ENCODE peak calls at places on chromosomes 5 and 9, in six cellular contexts. One of them, this sample, is unnamed.

GRCh38 chr5:31470608-31471007 is 61.3 kb downstream of the DROSHA start:
- DNase-seq in fibroblast of mammary gland: peak
- DNase-seq in activated CD4-positive, alpha-beta T cell treated with anti-CD3 and anti-CD28 coated beads, Interleukin-2, amount 50 U/mL, for 1 hour: no peak
- DNase-seq in activated T-cell treated with anti-CD3 and anti-CD28 coated beads for 48 hours: no peak
- DNase-seq in NCI-H69: no peak
- DNase-seq in H9: no peak
- DNase-seq in this sample: peak

GRCh38 chr5:136364307-136364706 is 1.0 kb downstream of the TRPC7 start:
- DNase-seq in fibroblast of mammary gland: peak
- DNase-seq in activated CD4-positive, alpha-beta T cell treated with anti-CD3 and anti-CD28 coated beads, Interleukin-2, amount 50 U/mL, for 1 hour: no peak
- DNase-seq in activated T-cell treated with anti-CD3 and anti-CD28 coated beads for 48 hours: no peak
- DNase-seq in NCI-H69: peak
- DNase-seq in H9: no peak
- DNase-seq in this sample: no peak

GRCh38 chr9:130938652-130939404 is at the start of gene FIBCD1:
- DNase-seq in fibroblast of mammary gland: peak
- DNase-seq in activated CD4-positive, alpha-beta T cell treated with anti-CD3 and anti-CD28 coated beads, Interleukin-2, amount 50 U/mL, for 1 hour: no peak
- DNase-seq in activated T-cell treated with anti-CD3 and anti-CD28 coated beads for 48 hours: peak
- DNase-seq in NCI-H69: peak
- DNase-seq in H9: peak
- DNase-seq in this sample: peak

GRCh38 chr9:2026598-2026997 is 11.5 kb downstream of the SMARCA2 start:
- DNase-seq in fibroblast of mammary gland: no peak
- DNase-seq in activated CD4-positive, alpha-beta T cell treated with anti-CD3 and anti-CD28 coated beads, Interleukin-2, amount 50 U/mL, for 1 hour: no peak
- DNase-seq in activated T-cell treated with anti-CD3 and anti-CD28 coated beads for 48 hours: no peak
- DNase-seq in NCI-H69: no peak
- DNase-seq in H9: no peak
- DNase-seq in this sample: no peak

GRCh38 chr5:179486596-179487051 is 63.7 kb upstream of the RUFY1 start:
- DNase-seq in fibroblast of mammary gland: no peak
- DNase-seq in activated CD4-positive, alpha-beta T cell treated with anti-CD3 and anti-CD28 coated beads, Interleukin-2, amount 50 U/mL, for 1 hour: no peak
- DNase-seq in activated T-cell treated with anti-CD3 and anti-CD28 coated beads for 48 hours: no peak
- DNase-seq in NCI-H69: peak
- DNase-seq in H9: no peak
- DNase-seq in this sample: peak

GRCh38 chr5:82159014-82159413 is 119.1 kb downstream of the RPS23 start:
- DNase-seq in fibroblast of mammary gland: peak
- DNase-seq in activated CD4-positive, alpha-beta T cell treated with anti-CD3 and anti-CD28 coated beads, Interleukin-2, amount 50 U/mL, for 1 hour: no peak
- DNase-seq in activated T-cell treated with anti-CD3 and anti-CD28 coated beads for 48 hours: no peak
- DNase-seq in NCI-H69: no peak
- DNase-seq in H9: no peak
- DNase-seq in this sample: peak

GRCh38 chr5:151906246-151906645 is 18.4 kb downstream of the GLRA1 start:
- DNase-seq in fibroblast of mammary gland: no peak
- DNase-seq in activated CD4-positive, alpha-beta T cell treated with anti-CD3 and anti-CD28 coated beads, Interleukin-2, amount 50 U/mL, for 1 hour: no peak
- DNase-seq in activated T-cell treated with anti-CD3 and anti-CD28 coated beads for 48 hours: no peak
- DNase-seq in NCI-H69: peak
- DNase-seq in H9: no peak
- DNase-seq in this sample: peak

GRCh38 chr9:92064711-92065110 is 50.5 kb downstream of the SPTLC1 start:
- DNase-seq in fibroblast of mammary gland: peak
- DNase-seq in activated CD4-positive, alpha-beta T cell treated with anti-CD3 and anti-CD28 coated beads, Interleukin-2, amount 50 U/mL, for 1 hour: no peak
- DNase-seq in activated T-cell treated with anti-CD3 and anti-CD28 coated beads for 48 hours: no peak
- DNase-seq in NCI-H69: no peak
- DNase-seq in H9: no peak
- DNase-seq in this sample: peak

GRCh38 chr5:6202615-6203365 is 175.6 kb downstream of the MED10 start:
- DNase-seq in fibroblast of mammary gland: no peak
- DNase-seq in activated CD4-positive, alpha-beta T cell treated with anti-CD3 and anti-CD28 coated beads, Interleukin-2, amount 50 U/mL, for 1 hour: no peak
- DNase-seq in activated T-cell treated with anti-CD3 and anti-CD28 coated beads for 48 hours: no peak
- DNase-seq in NCI-H69: peak
- DNase-seq in H9: peak
- DNase-seq in this sample: no peak

GRCh38 chr9:36092509-36093215 is 43.9 kb upstream of the GLIPR2 start:
- DNase-seq in fibroblast of mammary gland: no peak
- DNase-seq in activated CD4-positive, alpha-beta T cell treated with anti-CD3 and anti-CD28 coated beads, Interleukin-2, amount 50 U/mL, for 1 hour: peak
- DNase-seq in activated T-cell treated with anti-CD3 and anti-CD28 coated beads for 48 hours: peak
- DNase-seq in NCI-H69: no peak
- DNase-seq in H9: no peak
- DNase-seq in this sample: no peak

GRCh38 chr5:17113174-17113941 is 104.1 kb upstream of the BASP1 start:
- DNase-seq in fibroblast of mammary gland: peak
- DNase-seq in activated CD4-positive, alpha-beta T cell treated with anti-CD3 and anti-CD28 coated beads, Interleukin-2, amount 50 U/mL, for 1 hour: no peak
- DNase-seq in activated T-cell treated with anti-CD3 and anti-CD28 coated beads for 48 hours: no peak
- DNase-seq in NCI-H69: no peak
- DNase-seq in H9: no peak
- DNase-seq in this sample: peak

GRCh38 chr9:73738741-73739530 is 587.3 kb downstream of the ANXA1 start:
- DNase-seq in fibroblast of mammary gland: peak
- DNase-seq in activated CD4-positive, alpha-beta T cell treated with anti-CD3 and anti-CD28 coated beads, Interleukin-2, amount 50 U/mL, for 1 hour: no peak
- DNase-seq in activated T-cell treated with anti-CD3 and anti-CD28 coated beads for 48 hours: no peak
- DNase-seq in NCI-H69: no peak
- DNase-seq in H9: no peak
- DNase-seq in this sample: no peak

GRCh38 chr5:96209829-96210228 is 223.2 kb downstream of the PCSK1 start:
- DNase-seq in fibroblast of mammary gland: peak
- DNase-seq in activated CD4-positive, alpha-beta T cell treated with anti-CD3 and anti-CD28 coated beads, Interleukin-2, amount 50 U/mL, for 1 hour: no peak
- DNase-seq in activated T-cell treated with anti-CD3 and anti-CD28 coated beads for 48 hours: no peak
- DNase-seq in NCI-H69: no peak
- DNase-seq in H9: no peak
- DNase-seq in this sample: peak

GRCh38 chr5:40389591-40389990 is 290.1 kb upstream of the PTGER4 start:
- DNase-seq in fibroblast of mammary gland: no peak
- DNase-seq in activated CD4-positive, alpha-beta T cell treated with anti-CD3 and anti-CD28 coated beads, Interleukin-2, amount 50 U/mL, for 1 hour: no peak
- DNase-seq in activated T-cell treated with anti-CD3 and anti-CD28 coated beads for 48 hours: no peak
- DNase-seq in NCI-H69: no peak
- DNase-seq in H9: no peak
- DNase-seq in this sample: peak

GRCh38 chr5:36060516-36060885 is 6.2 kb downstream of the UGT3A2 start:
- DNase-seq in fibroblast of mammary gland: peak
- DNase-seq in activated CD4-positive, alpha-beta T cell treated with anti-CD3 and anti-CD28 coated beads, Interleukin-2, amount 50 U/mL, for 1 hour: no peak
- DNase-seq in activated T-cell treated with anti-CD3 and anti-CD28 coated beads for 48 hours: no peak
- DNase-seq in NCI-H69: no peak
- DNase-seq in H9: no peak
- DNase-seq in this sample: peak

GRCh38 chr5:150615141-150615699 is 25.2 kb upstream of the SYNPO start:
- DNase-seq in fibroblast of mammary gland: peak
- DNase-seq in activated CD4-positive, alpha-beta T cell treated with anti-CD3 and anti-CD28 coated beads, Interleukin-2, amount 50 U/mL, for 1 hour: no peak
- DNase-seq in activated T-cell treated with anti-CD3 and anti-CD28 coated beads for 48 hours: no peak
- DNase-seq in NCI-H69: peak
- DNase-seq in H9: no peak
- DNase-seq in this sample: peak

GRCh38 chr9:33349743-33350142 is 52.6 kb downstream of the AQP7 start:
- DNase-seq in fibroblast of mammary gland: peak
- DNase-seq in activated CD4-positive, alpha-beta T cell treated with anti-CD3 and anti-CD28 coated beads, Interleukin-2, amount 50 U/mL, for 1 hour: no peak
- DNase-seq in activated T-cell treated with anti-CD3 and anti-CD28 coated beads for 48 hours: no peak
- DNase-seq in NCI-H69: no peak
- DNase-seq in H9: no peak
- DNase-seq in this sample: no peak

GRCh38 chr5:152072076-152072475 is 147.4 kb upstream of the GLRA1 start:
- DNase-seq in fibroblast of mammary gland: no peak
- DNase-seq in activated CD4-positive, alpha-beta T cell treated with anti-CD3 and anti-CD28 coated beads, Interleukin-2, amount 50 U/mL, for 1 hour: no peak
- DNase-seq in activated T-cell treated with anti-CD3 and anti-CD28 coated beads for 48 hours: no peak
- DNase-seq in NCI-H69: peak
- DNase-seq in H9: no peak
- DNase-seq in this sample: peak

GRCh38 chr9:118336167-118336951 is 632.2 kb downstream of the TLR4 start:
- DNase-seq in fibroblast of mammary gland: no peak
- DNase-seq in activated CD4-positive, alpha-beta T cell treated with anti-CD3 and anti-CD28 coated beads, Interleukin-2, amount 50 U/mL, for 1 hour: no peak
- DNase-seq in activated T-cell treated with anti-CD3 and anti-CD28 coated beads for 48 hours: no peak
- DNase-seq in NCI-H69: no peak
- DNase-seq in H9: no peak
- DNase-seq in this sample: no peak

GRCh38 chr9:111284703-111285102 is 45.3 kb downstream of the OR2K2 start:
- DNase-seq in fibroblast of mammary gland: no peak
- DNase-seq in activated CD4-positive, alpha-beta T cell treated with anti-CD3 and anti-CD28 coated beads, Interleukin-2, amount 50 U/mL, for 1 hour: no peak
- DNase-seq in activated T-cell treated with anti-CD3 and anti-CD28 coated beads for 48 hours: no peak
- DNase-seq in NCI-H69: no peak
- DNase-seq in H9: no peak
- DNase-seq in this sample: no peak

GRCh38 chr5:151570512-151571269 is 20.4 kb downstream of the FAT2 start:
- DNase-seq in fibroblast of mammary gland: no peak
- DNase-seq in activated CD4-positive, alpha-beta T cell treated with anti-CD3 and anti-CD28 coated beads, Interleukin-2, amount 50 U/mL, for 1 hour: no peak
- DNase-seq in activated T-cell treated with anti-CD3 and anti-CD28 coated beads for 48 hours: no peak
- DNase-seq in NCI-H69: no peak
- DNase-seq in H9: peak
- DNase-seq in this sample: no peak

GRCh38 chr5:153670081-153670480 is 179.6 kb downstream of the GRIA1 start:
- DNase-seq in fibroblast of mammary gland: no peak
- DNase-seq in activated CD4-positive, alpha-beta T cell treated with anti-CD3 and anti-CD28 coated beads, Interleukin-2, amount 50 U/mL, for 1 hour: no peak
- DNase-seq in activated T-cell treated with anti-CD3 and anti-CD28 coated beads for 48 hours: no peak
- DNase-seq in NCI-H69: no peak
- DNase-seq in H9: no peak
- DNase-seq in this sample: no peak

GRCh38 chr9:31590091-31590490 is 794.4 kb upstream of the ACO1 start:
- DNase-seq in fibroblast of mammary gland: no peak
- DNase-seq in activated CD4-positive, alpha-beta T cell treated with anti-CD3 and anti-CD28 coated beads, Interleukin-2, amount 50 U/mL, for 1 hour: no peak
- DNase-seq in activated T-cell treated with anti-CD3 and anti-CD28 coated beads for 48 hours: no peak
- DNase-seq in NCI-H69: peak
- DNase-seq in H9: no peak
- DNase-seq in this sample: no peak

GRCh38 chr9:115234094-115234493 is 116.1 kb upstream of the TNC start:
- DNase-seq in fibroblast of mammary gland: peak
- DNase-seq in activated CD4-positive, alpha-beta T cell treated with anti-CD3 and anti-CD28 coated beads, Interleukin-2, amount 50 U/mL, for 1 hour: no peak
- DNase-seq in activated T-cell treated with anti-CD3 and anti-CD28 coated beads for 48 hours: no peak
- DNase-seq in NCI-H69: peak
- DNase-seq in H9: no peak
- DNase-seq in this sample: peak

GRCh38 chr9:130196643-130197042 is 24.4 kb downstream of the NCS1 start:
- DNase-seq in fibroblast of mammary gland: no peak
- DNase-seq in activated CD4-positive, alpha-beta T cell treated with anti-CD3 and anti-CD28 coated beads, Interleukin-2, amount 50 U/mL, for 1 hour: no peak
- DNase-seq in activated T-cell treated with anti-CD3 and anti-CD28 coated beads for 48 hours: no peak
- DNase-seq in NCI-H69: peak
- DNase-seq in H9: no peak
- DNase-seq in this sample: peak

GRCh38 chr9:120571443-120572257 is 8.3 kb downstream of the CDK5RAP2 start:
- DNase-seq in fibroblast of mammary gland: peak
- DNase-seq in activated CD4-positive, alpha-beta T cell treated with anti-CD3 and anti-CD28 coated beads, Interleukin-2, amount 50 U/mL, for 1 hour: no peak
- DNase-seq in activated T-cell treated with anti-CD3 and anti-CD28 coated beads for 48 hours: no peak
- DNase-seq in NCI-H69: no peak
- DNase-seq in H9: no peak
- DNase-seq in this sample: peak

GRCh38 chr5:56459394-56459793 is 226.3 kb upstream of the ANKRD55 start:
- DNase-seq in fibroblast of mammary gland: no peak
- DNase-seq in activated CD4-positive, alpha-beta T cell treated with anti-CD3 and anti-CD28 coated beads, Interleukin-2, amount 50 U/mL, for 1 hour: no peak
- DNase-seq in activated T-cell treated with anti-CD3 and anti-CD28 coated beads for 48 hours: no peak
- DNase-seq in NCI-H69: no peak
- DNase-seq in H9: no peak
- DNase-seq in this sample: no peak

GRCh38 chr9:93198839-93199625 is 15.1 kb downstream of the WNK2 start:
- DNase-seq in fibroblast of mammary gland: no peak
- DNase-seq in activated CD4-positive, alpha-beta T cell treated with anti-CD3 and anti-CD28 coated beads, Interleukin-2, amount 50 U/mL, for 1 hour: no peak
- DNase-seq in activated T-cell treated with anti-CD3 and anti-CD28 coated beads for 48 hours: no peak
- DNase-seq in NCI-H69: no peak
- DNase-seq in H9: no peak
- DNase-seq in this sample: no peak

GRCh38 chr9:9337129-9337528 is 1275.7 kb downstream of the PTPRD start:
- DNase-seq in fibroblast of mammary gland: no peak
- DNase-seq in activated CD4-positive, alpha-beta T cell treated with anti-CD3 and anti-CD28 coated beads, Interleukin-2, amount 50 U/mL, for 1 hour: no peak
- DNase-seq in activated T-cell treated with anti-CD3 and anti-CD28 coated beads for 48 hours: no peak
- DNase-seq in NCI-H69: peak
- DNase-seq in H9: no peak
- DNase-seq in this sample: no peak

GRCh38 chr9:33350310-33350709 is 52.1 kb downstream of the AQP7 start:
- DNase-seq in fibroblast of mammary gland: peak
- DNase-seq in activated CD4-positive, alpha-beta T cell treated with anti-CD3 and anti-CD28 coated beads, Interleukin-2, amount 50 U/mL, for 1 hour: no peak
- DNase-seq in activated T-cell treated with anti-CD3 and anti-CD28 coated beads for 48 hours: no peak
- DNase-seq in NCI-H69: no peak
- DNase-seq in H9: no peak
- DNase-seq in this sample: peak

GRCh38 chr9:80156262-80156661 is 584.5 kb downstream of the TLE4 start:
- DNase-seq in fibroblast of mammary gland: no peak
- DNase-seq in activated CD4-positive, alpha-beta T cell treated with anti-CD3 and anti-CD28 coated beads, Interleukin-2, amount 50 U/mL, for 1 hour: no peak
- DNase-seq in activated T-cell treated with anti-CD3 and anti-CD28 coated beads for 48 hours: no peak
- DNase-seq in NCI-H69: no peak
- DNase-seq in H9: no peak
- DNase-seq in this sample: no peak

This sample was measured in EH.